ENCODE peak calls at places on chromosomes 2 and 18, in ten cellular contexts. S is cardiac fibroblast; D is NCI-H748 treated with DMSO at 0.1 percent for 48 hours; E is stimulated activated CD8-positive, alpha-beta memory T cell treated with anti-CD3 and anti-CD28 coated beads, Interleukin-4, amount 100 ng/mL, for 1 hour; Q is right lobe of liver; Y is GM23248; G is activated CD8-positive, alpha-beta memory T cell treated with anti-CD3 and anti-CD28 coated beads for 48 hours; K is right cardiac atrium; O is B cell; J is HTR-8/SVneo. V is an unnamed sample.

GRCh38 chr18:73901151-73901550 is 246.5 kb downstream of the FBXO15 start:
- DNase-seq in Y (no peak), G (no peak), J (no peak), E (no peak), D (no peak), Q (no peak), S (no peak), O (no peak), K (no peak), V (no peak)

GRCh38 chr2:26816893-26817292 is 31.0 kb downstream of the CENPA start:
- DNase-seq in S (no peak), K (no peak), E (no peak), G (no peak), O (no peak), Y (no peak), Q (no peak), J (no peak), D (no peak), V (no peak)

GRCh38 chr2:114548151-114548550 is 105.7 kb downstream of the DPP10 start:
- DNase-seq in G (no peak), J (no peak), O (no peak), Q (no peak), K (no peak), D (no peak), S (no peak), E (no peak), Y (no peak), V (no peak)

GRCh38 chr2:216717491-216717901 is 22.1 kb upstream of the IGFBP5 start:
- DNase-seq in Q (no peak), J (no peak), E (no peak), D (no peak), K (no peak), Y (peak), S (no peak), G (no peak), O (no peak), V (no peak)

GRCh38 chr2:138782378-138782777 is 2.2 kb upstream of the NXPH2 start:
- DNase-seq in G (no peak), Y (no peak), Q (no peak), K (no peak), E (no peak), D (no peak), J (no peak), S (no peak), O (no peak), V (no peak)

GRCh38 chr2:210299974-210300373 is 15.0 kb downstream of the MYL1 start:
- DNase-seq in Y (no peak), S (no peak), D (no peak), J (no peak), O (no peak), K (no peak), G (no peak), Q (no peak), E (no peak), V (no peak)

GRCh38 chr2:55519908-55520885 is 679 bp downstream of the CFAP36 start:
- DNase-seq in D (peak), O (peak), Y (peak), E (no peak), Q (no peak), G (no peak), K (no peak), J (peak), S (peak), V (peak)

GRCh38 chr18:76958692-76959341 is 136.5 kb downstream of the ZNF236 start:
- DNase-seq in G (no peak), Y (no peak), S (peak), D (peak), Q (no peak), K (no peak), J (no peak), E (no peak), O (no peak), V (no peak)

GRCh38 chr2:46847726-46848421 is 67.7 kb downstream of the MCFD2 start:
- DNase-seq in S (peak), O (no peak), J (no peak), E (no peak), G (no peak), Y (peak), D (no peak), K (no peak), Q (no peak), V (no peak)

GRCh38 chr2:43171789-43172188 is 54.6 kb downstream of the ZFP36L2 start:
- DNase-seq in D (no peak), O (peak), J (peak), Y (peak), G (no peak), K (peak), Q (no peak), S (peak), E (no peak), V (no peak)

GRCh38 chr2:108124733-108125132 is 115.0 kb upstream of the SULT1C3 start:
- DNase-seq in E (no peak), J (no peak), Y (peak), D (no peak), K (no peak), Q (no peak), G (no peak), O (no peak), S (no peak), V (peak)

GRCh38 chr2:197575987-197576386 is 60.1 kb downstream of the MOB4 start:
- DNase-seq in E (no peak), D (no peak), S (peak), J (no peak), G (no peak), K (no peak), O (no peak), Q (no peak), Y (peak), V (peak)

GRCh38 chr2:176589956-176590509 is 320.8 kb downstream of the MTX2 start:
- DNase-seq in E (no peak), D (no peak), S (peak), Q (no peak), Y (no peak), J (no peak), K (no peak), O (no peak), G (no peak), V (no peak)

GRCh38 chr2:109487237-109487869 is 126.4 kb downstream of the SEPTIN10 start:
- DNase-seq in Y (peak), S (peak), Q (no peak), J (peak), E (no peak), O (no peak), K (no peak), D (no peak), G (no peak), V (no peak)

GRCh38 chr18:63025251-63025710 is 294.3 kb downstream of the BCL2 start:
- DNase-seq in D (peak), J (no peak), S (no peak), Y (peak), Q (no peak), K (no peak), G (no peak), E (no peak), O (no peak), V (no peak)

GRCh38 chr2:169994782-169995181 is 167.5 kb downstream of the UBR3 start:
- DNase-seq in S (no peak), G (no peak), Q (no peak), O (no peak), J (no peak), D (no peak), Y (no peak), E (no peak), K (no peak), V (no peak)

GRCh38 chr2:118855451-118856279 is 8.2 kb upstream of the EN1 start:
- DNase-seq in G (peak), Y (peak), K (peak), S (peak), O (peak), D (peak), E (peak), Q (peak), J (peak), V (peak)

GRCh38 chr2:68726608-68727367 is 7.8 kb upstream of the ARHGAP25 start:
- DNase-seq in D (no peak), S (no peak), Y (no peak), Q (no peak), K (no peak), E (peak), G (no peak), O (peak), J (no peak), V (no peak)

GRCh38 chr2:187922841-187923240 is 368.6 kb upstream of the TFPI start:
- DNase-seq in S (no peak), Q (no peak), E (no peak), D (no peak), Y (no peak), O (no peak), K (no peak), G (no peak), J (no peak), V (no peak)

GRCh38 chr18:63099848-63100625 is 219.5 kb downstream of the BCL2 start:
- DNase-seq in D (no peak), E (no peak), Y (no peak), O (no peak), J (no peak), S (no peak), G (no peak), Q (peak), K (peak), V (peak)

GRCh38 chr18:10006261-10006903 is 92.6 kb downstream of the VAPA start:
- DNase-seq in J (peak), Q (no peak), Y (peak), E (no peak), G (no peak), S (peak), K (no peak), O (no peak), D (no peak), V (peak)

GRCh38 chr18:37405229-37405628 is 160.4 kb downstream of the CELF4 start:
- DNase-seq in Y (no peak), Q (no peak), J (no peak), G (no peak), O (no peak), K (no peak), D (no peak), E (no peak), S (no peak), V (no peak)

GRCh38 chr2:157185828-157186227 is 71.7 kb upstream of the GALNT5 start:
- DNase-seq in G (no peak), K (no peak), D (no peak), S (peak), O (no peak), Y (peak), Q (no peak), E (no peak), J (no peak), V (no peak)

GRCh38 chr2:219783551-219783950 is 156.1 kb downstream of the SLC4A3 start:
- DNase-seq in O (no peak), E (no peak), Y (peak), K (no peak), D (no peak), J (no peak), S (no peak), G (no peak), Q (no peak), V (no peak)

GRCh38 chr2:113240150-113240914 is 38.4 kb downstream of the PAX8 start:
- DNase-seq in E (no peak), Q (peak), K (peak), G (no peak), Y (peak), O (no peak), D (no peak), J (peak), S (peak), V (peak)

GRCh38 chr2:100616841-100617390 is 54.1 kb downstream of the PDCL3 start:
- DNase-seq in K (no peak), S (no peak), D (no peak), J (no peak), G (no peak), Q (no peak), O (no peak), E (no peak), Y (no peak), V (peak)

V was measured in adrenal gland.